ENCODE peak calls at places on chromosomes 11 and 22, in six cellular contexts. Q is stimulated activated CD8-positive, alpha-beta memory T cell treated with anti-CD3 and anti-CD28 coated beads, Interleukin-15, amount 100 ng/mL, for 1 hour; D is head of caudate nucleus; B is HFFc6; F is cerebellar cortex; H is NCI-H226. P is an unnamed sample.

GRCh38 chr22:36807627-36808026 is 9.2 kb downstream of the PVALB start:
- DNase-seq in Q (no peak), D (no peak), B (no peak), F (no peak), H (no peak), P (no peak)

GRCh38 chr11:69948256-69949141 is 129.3 kb upstream of the FGF3 start:
- DNase-seq in Q (no peak), D (no peak), B (no peak), F (no peak), H (peak), P (no peak)

GRCh38 chr11:22558638-22559037 is 67.0 kb downstream of the FANCF start:
- DNase-seq in Q (no peak), D (no peak), B (no peak), F (no peak), H (no peak), P (no peak)

GRCh38 chr11:133903056-133903455 is 53.7 kb downstream of the IGSF9B start:
- DNase-seq in Q (no peak), D (peak), B (no peak), F (no peak), H (no peak), P (no peak)

GRCh38 chr11:133082453-133082781 is 449.9 kb downstream of the OPCML start:
- DNase-seq in Q (no peak), D (no peak), B (no peak), F (no peak), H (no peak), P (no peak)

GRCh38 chr22:31983911-31984661 is 39.8 kb downstream of the YWHAH start:
- DNase-seq in Q (no peak), D (no peak), B (no peak), F (no peak), H (peak), P (no peak)

GRCh38 chr11:67368621-67369020 is 4.8 kb downstream of the CLCF1 start:
- DNase-seq in Q (no peak), D (no peak), B (no peak), F (no peak), H (no peak), P (no peak)

GRCh38 chr11:17606206-17607082 is 59.4 kb downstream of the OTOG start:
- DNase-seq in Q (no peak), D (no peak), B (no peak), F (no peak), H (no peak), P (no peak)

GRCh38 chr11:66100272-66101037 is 30.4 kb downstream of the PACS1 start:
- DNase-seq in Q (peak), D (peak), B (no peak), F (peak), H (no peak), P (peak)

GRCh38 chr11:21398195-21398594 is 728.8 kb downstream of the NELL1 start:
- DNase-seq in Q (no peak), D (no peak), B (no peak), F (no peak), H (no peak), P (no peak)

GRCh38 chr11:11843233-11843632 is 1.5 kb downstream of the USP47 start:
- DNase-seq in Q (no peak), D (no peak), B (peak), F (peak), H (peak), P (no peak)

GRCh38 chr22:31192513-31192912 is 19.6 kb upstream of the LIMK2 start:
- DNase-seq in Q (no peak), D (no peak), B (no peak), F (no peak), H (peak), P (no peak)

GRCh38 chr22:19068784-19069271 is 53.4 kb downstream of the DGCR2 start:
- DNase-seq in Q (no peak), D (no peak), B (no peak), F (no peak), H (no peak), P (no peak)

GRCh38 chr22:25331050-25331449 is 111.6 kb downstream of the CRYBB2 start:
- DNase-seq in Q (no peak), D (no peak), B (no peak), F (no peak), H (no peak), P (no peak)